ENCODE peak calls at places on chromosomes 11 and 22, in ten cellular contexts. V is EH; Q is hypothalamus; U is cardiac fibroblast; B is effector CD4-positive, alpha-beta T cell; W is uterus; G is activated gamma-delta T cell treated with anti-CD3 and anti-CD28 coated beads, Interleukin-2, amount 50 U/mL, for 16 hours; X is ELR; Y is NCI-H1092; D is NCI-H1417. T is an unnamed sample.

GRCh38 chr22:42473484-42474193 is 41.4 kb upstream of the NFAM1 start:
- DNase-seq in Y (no peak), W (no peak), X (peak), D (peak), G (no peak), V (peak), B (peak), U (peak), Q (no peak), T (no peak)

GRCh38 chr22:37282385-37282677 is at the start of gene CYTH4:
- DNase-seq in G (peak), D (no peak), X (peak), U (no peak), V (no peak), Y (no peak), Q (no peak), W (no peak), B (peak), T (no peak)

GRCh38 chr11:123020968-123021367 is 39.3 kb upstream of the BSX start:
- DNase-seq in U (peak), B (no peak), W (no peak), Y (peak), X (peak), D (peak), V (peak), G (peak), Q (no peak), T (peak)

GRCh38 chr11:23644443-23644842 is 784.2 kb upstream of the CCDC179 start:
- DNase-seq in U (no peak), D (no peak), X (no peak), G (no peak), Q (no peak), B (no peak), W (no peak), V (no peak), Y (no peak), T (no peak)

GRCh38 chr22:42178910-42179495 is 48.4 kb upstream of the CYP2D6 start:
- DNase-seq in U (no peak), G (no peak), V (no peak), Y (no peak), Q (no peak), X (no peak), D (no peak), W (no peak), B (no peak), T (no peak)

GRCh38 chr22:49618689-49618953 is 209.1 kb downstream of the BRD1 start:
- DNase-seq in U (no peak), D (no peak), V (no peak), Y (no peak), Q (no peak), B (no peak), W (no peak), G (no peak), X (no peak), T (no peak)

GRCh38 chr11:125407046-125407445 is 89.0 kb downstream of the FEZ1 start:
- DNase-seq in D (no peak), G (no peak), U (no peak), B (no peak), X (no peak), V (no peak), Q (no peak), W (no peak), Y (no peak), T (no peak)

GRCh38 chr11:27910186-27910941 is 197.6 kb downstream of the KIF18A start:
- DNase-seq in Q (no peak), B (no peak), G (no peak), Y (no peak), X (peak), W (no peak), U (no peak), D (no peak), V (peak), T (no peak)

GRCh38 chr11:113001709-113002108 is 40.5 kb downstream of the NCAM1 start:
- DNase-seq in V (no peak), U (no peak), Y (peak), W (peak), X (no peak), G (no peak), B (no peak), Q (no peak), D (peak), T (no peak)

T was measured in HuH-7.5.